ENCODE peak calls at places on chromosome 3, in four cellular contexts. One of them, this sample, is unnamed.

GRCh38 chr3:101036213-101036618 is 43.0 kb upstream of the ABI3BP start:
- DNase-seq in stimulated activated CD4-positive, alpha-beta T cell treated with anti-CD3 and anti-CD28 coated beads, Interleukin-1b, Interleukin-23, amount 100 ng/mL, for 4 hours: no peak
- DNase-seq in NCI-H2081: no peak
- DNase-seq in cardiac muscle cell: no peak
- DNase-seq in this sample: peak; percentile 98

GRCh38 chr3:141308588-141309218 is 59.6 kb upstream of the ZBTB38 start:
- DNase-seq in stimulated activated CD4-positive, alpha-beta T cell treated with anti-CD3 and anti-CD28 coated beads, Interleukin-1b, Interleukin-23, amount 100 ng/mL, for 4 hours: no peak
- DNase-seq in NCI-H2081: peak; percentile 57
- DNase-seq in cardiac muscle cell: peak; percentile 68
- DNase-seq in this sample: peak; percentile 26

GRCh38 chr3:193347507-193348501 is 30.7 kb downstream of the ATP13A5 start:
- DNase-seq in stimulated activated CD4-positive, alpha-beta T cell treated with anti-CD3 and anti-CD28 coated beads, Interleukin-1b, Interleukin-23, amount 100 ng/mL, for 4 hours: no peak
- DNase-seq in NCI-H2081: peak; percentile 60
- DNase-seq in cardiac muscle cell: no peak
- DNase-seq in this sample: no peak

GRCh38 chr3:156483961-156484787 is 70.7 kb downstream of the SSR3 start:
- DNase-seq in stimulated activated CD4-positive, alpha-beta T cell treated with anti-CD3 and anti-CD28 coated beads, Interleukin-1b, Interleukin-23, amount 100 ng/mL, for 4 hours: peak; percentile 33
- DNase-seq in NCI-H2081: no peak
- DNase-seq in cardiac muscle cell: peak; percentile 12
- DNase-seq in this sample: peak; percentile 72

GRCh38 chr3:40192628-40193027 is 116.9 kb upstream of the EIF1B start:
- DNase-seq in stimulated activated CD4-positive, alpha-beta T cell treated with anti-CD3 and anti-CD28 coated beads, Interleukin-1b, Interleukin-23, amount 100 ng/mL, for 4 hours: no peak
- DNase-seq in NCI-H2081: no peak
- DNase-seq in cardiac muscle cell: no peak
- DNase-seq in this sample: no peak

GRCh38 chr3:33722186-33722585 is 4.1 kb upstream of the CLASP2 start:
- DNase-seq in stimulated activated CD4-positive, alpha-beta T cell treated with anti-CD3 and anti-CD28 coated beads, Interleukin-1b, Interleukin-23, amount 100 ng/mL, for 4 hours: no peak
- DNase-seq in NCI-H2081: no peak
- DNase-seq in cardiac muscle cell: no peak
- DNase-seq in this sample: peak; percentile 16

GRCh38 chr3:129123314-129124060 is 1.9 kb upstream of the RAB43 start:
- DNase-seq in stimulated activated CD4-positive, alpha-beta T cell treated with anti-CD3 and anti-CD28 coated beads, Interleukin-1b, Interleukin-23, amount 100 ng/mL, for 4 hours: no peak
- DNase-seq in NCI-H2081: no peak
- DNase-seq in cardiac muscle cell: no peak
- DNase-seq in this sample: peak; percentile 26

GRCh38 chr3:140953028-140953960 is 11.7 kb downstream of the SLC25A36 start:
- DNase-seq in stimulated activated CD4-positive, alpha-beta T cell treated with anti-CD3 and anti-CD28 coated beads, Interleukin-1b, Interleukin-23, amount 100 ng/mL, for 4 hours: no peak
- DNase-seq in NCI-H2081: no peak
- DNase-seq in cardiac muscle cell: no peak
- DNase-seq in this sample: peak; percentile 65

GRCh38 chr3:184381261-184382224 is 1.7 kb downstream of the CHRD start:
- DNase-seq in stimulated activated CD4-positive, alpha-beta T cell treated with anti-CD3 and anti-CD28 coated beads, Interleukin-1b, Interleukin-23, amount 100 ng/mL, for 4 hours: no peak
- DNase-seq in NCI-H2081: no peak
- DNase-seq in cardiac muscle cell: peak; percentile 37
- DNase-seq in this sample: no peak

GRCh38 chr3:79766474-79767193 is 1.2 kb downstream of the ROBO1 start:
- DNase-seq in stimulated activated CD4-positive, alpha-beta T cell treated with anti-CD3 and anti-CD28 coated beads, Interleukin-1b, Interleukin-23, amount 100 ng/mL, for 4 hours: no peak
- DNase-seq in NCI-H2081: peak; percentile 6
- DNase-seq in cardiac muscle cell: peak; percentile 13
- DNase-seq in this sample: no peak

This sample was measured in EL.